ENCODE peak calls at places on chromosome 9, in six cellular contexts. One of them, this sample, is unnamed.

GRCh38 chr9:70463877-70464276 is 49.4 kb upstream of the KLF9 start:
- DNase-seq in A549: no peak
- DNase-seq in left ventricle myocardium inferior: no peak
- DNase-seq in progenitor cell of endocrine pancreas: no peak
- DNase-seq in sigmoid colon: no peak
- DNase-seq in fibroblast of pulmonary artery: no peak
- DNase-seq in this sample: no peak

GRCh38 chr9:2015581-2016410 is 649 bp downstream of the SMARCA2 start:
- DNase-seq in left ventricle myocardium inferior: peak; percentile 56
- DNase-seq in fibroblast of pulmonary artery: peak; percentile 34
- DNase-seq in sigmoid colon: peak; percentile 83
- DNase-seq in A549: peak; percentile 30
- DNase-seq in progenitor cell of endocrine pancreas: peak; percentile 22
- DNase-seq in this sample: peak; percentile 59

GRCh38 chr9:121367651-121368510 is 2.2 kb downstream of the STOM start:
- DNase-seq in A549: no peak
- DNase-seq in left ventricle myocardium inferior: no peak
- DNase-seq in sigmoid colon: no peak
- DNase-seq in fibroblast of pulmonary artery: no peak
- DNase-seq in progenitor cell of endocrine pancreas: no peak
- DNase-seq in this sample: no peak

GRCh38 chr9:78577507-78577906 is 280.6 kb downstream of the PSAT1 start:
- DNase-seq in progenitor cell of endocrine pancreas: no peak
- DNase-seq in A549: no peak
- DNase-seq in left ventricle myocardium inferior: no peak
- DNase-seq in fibroblast of pulmonary artery: no peak
- DNase-seq in sigmoid colon: no peak
- DNase-seq in this sample: no peak

GRCh38 chr9:81849631-81850259 is 78.5 kb upstream of the SPATA31D4 start:
- DNase-seq in sigmoid colon: no peak
- DNase-seq in fibroblast of pulmonary artery: no peak
- DNase-seq in progenitor cell of endocrine pancreas: no peak
- DNase-seq in left ventricle myocardium inferior: no peak
- DNase-seq in A549: no peak
- DNase-seq in this sample: no peak

GRCh38 chr9:77215874-77216273 is 38.5 kb downstream of the VPS13A start:
- DNase-seq in left ventricle myocardium inferior: no peak
- DNase-seq in A549: no peak
- DNase-seq in fibroblast of pulmonary artery: peak; percentile 41
- DNase-seq in progenitor cell of endocrine pancreas: no peak
- DNase-seq in sigmoid colon: no peak
- DNase-seq in this sample: no peak

GRCh38 chr9:131015112-131015511 is 6.1 kb downstream of the LAMC3 start:
- DNase-seq in A549: no peak
- DNase-seq in progenitor cell of endocrine pancreas: no peak
- DNase-seq in sigmoid colon: no peak
- DNase-seq in fibroblast of pulmonary artery: no peak
- DNase-seq in left ventricle myocardium inferior: no peak
- DNase-seq in this sample: no peak

GRCh38 chr9:91253488-91253887 is 108.2 kb downstream of the AUH start:
- DNase-seq in fibroblast of pulmonary artery: no peak
- DNase-seq in A549: peak; percentile 10
- DNase-seq in progenitor cell of endocrine pancreas: no peak
- DNase-seq in left ventricle myocardium inferior: no peak
- DNase-seq in sigmoid colon: no peak
- DNase-seq in this sample: no peak

GRCh38 chr9:34370970-34371880 is 5.5 kb downstream of the MYORG start:
- DNase-seq in A549: no peak
- DNase-seq in left ventricle myocardium inferior: no peak
- DNase-seq in fibroblast of pulmonary artery: no peak
- DNase-seq in sigmoid colon: no peak
- DNase-seq in progenitor cell of endocrine pancreas: no peak
- DNase-seq in this sample: no peak

GRCh38 chr9:8071445-8071798 is 271.8 kb upstream of the DMAC1 start:
- DNase-seq in left ventricle myocardium inferior: peak; percentile 7
- DNase-seq in progenitor cell of endocrine pancreas: no peak
- DNase-seq in sigmoid colon: no peak
- DNase-seq in A549: no peak
- DNase-seq in fibroblast of pulmonary artery: no peak
- DNase-seq in this sample: no peak

GRCh38 chr9:27518809-27519208 is 5.3 kb upstream of the IFNK start:
- DNase-seq in sigmoid colon: no peak
- DNase-seq in left ventricle myocardium inferior: no peak
- DNase-seq in fibroblast of pulmonary artery: no peak
- DNase-seq in A549: no peak
- DNase-seq in progenitor cell of endocrine pancreas: no peak
- DNase-seq in this sample: no peak

GRCh38 chr9:111412280-111412679 is 71.9 kb downstream of the ECPAS start:
- DNase-seq in A549: no peak
- DNase-seq in sigmoid colon: no peak
- DNase-seq in fibroblast of pulmonary artery: peak; percentile 5
- DNase-seq in left ventricle myocardium inferior: no peak
- DNase-seq in progenitor cell of endocrine pancreas: no peak
- DNase-seq in this sample: no peak

GRCh38 chr9:113463418-113464285 is at the start of gene RGS3:
- DNase-seq in sigmoid colon: peak; percentile 84
- DNase-seq in A549: peak; percentile 83
- DNase-seq in progenitor cell of endocrine pancreas: peak; percentile 71
- DNase-seq in fibroblast of pulmonary artery: no peak
- DNase-seq in left ventricle myocardium inferior: peak; percentile 62
- DNase-seq in this sample: no peak

GRCh38 chr9:34501889-34502425 is 20.8 kb downstream of the ENHO start:
- DNase-seq in fibroblast of pulmonary artery: peak; percentile 89
- DNase-seq in left ventricle myocardium inferior: peak; percentile 55
- DNase-seq in A549: no peak
- DNase-seq in progenitor cell of endocrine pancreas: no peak
- DNase-seq in sigmoid colon: peak; percentile 89
- DNase-seq in this sample: no peak

GRCh38 chr9:7234144-7234543 is 476.4 kb downstream of the KDM4C start:
- DNase-seq in progenitor cell of endocrine pancreas: no peak
- DNase-seq in left ventricle myocardium inferior: no peak
- DNase-seq in A549: peak; percentile 29
- DNase-seq in fibroblast of pulmonary artery: peak; percentile 59
- DNase-seq in sigmoid colon: no peak
- DNase-seq in this sample: no peak

GRCh38 chr9:121735065-121735791 is 83.8 kb downstream of the DAB2IP start:
- DNase-seq in A549: peak; percentile 77
- DNase-seq in left ventricle myocardium inferior: no peak
- DNase-seq in sigmoid colon: no peak
- DNase-seq in fibroblast of pulmonary artery: peak; percentile 63
- DNase-seq in progenitor cell of endocrine pancreas: no peak
- DNase-seq in this sample: peak; percentile 21

GRCh38 chr9:120402741-120403542 is 177.0 kb downstream of the CDK5RAP2 start:
- DNase-seq in left ventricle myocardium inferior: no peak
- DNase-seq in A549: peak; percentile 76
- DNase-seq in fibroblast of pulmonary artery: peak; percentile 94
- DNase-seq in sigmoid colon: peak; percentile 46
- DNase-seq in progenitor cell of endocrine pancreas: no peak
- DNase-seq in this sample: no peak

GRCh38 chr9:99015448-99015847 is 71.7 kb downstream of the COL15A1 start:
- DNase-seq in sigmoid colon: no peak
- DNase-seq in A549: no peak
- DNase-seq in progenitor cell of endocrine pancreas: no peak
- DNase-seq in fibroblast of pulmonary artery: no peak
- DNase-seq in left ventricle myocardium inferior: no peak
- DNase-seq in this sample: no peak

GRCh38 chr9:90142580-90142979 is 500.0 kb downstream of the DIRAS2 start:
- DNase-seq in fibroblast of pulmonary artery: peak; percentile 53
- DNase-seq in progenitor cell of endocrine pancreas: no peak
- DNase-seq in A549: no peak
- DNase-seq in left ventricle myocardium inferior: no peak
- DNase-seq in sigmoid colon: no peak
- DNase-seq in this sample: no peak

GRCh38 chr9:84170521-84171141 is 169.9 kb downstream of the SLC28A3 start:
- DNase-seq in left ventricle myocardium inferior: peak; percentile 90
- DNase-seq in fibroblast of pulmonary artery: peak; percentile 97
- DNase-seq in progenitor cell of endocrine pancreas: no peak
- DNase-seq in sigmoid colon: peak; percentile 90
- DNase-seq in A549: peak; percentile 30
- DNase-seq in this sample: no peak

GRCh38 chr9:6215562-6215961 is at the start of gene IL33:
- DNase-seq in progenitor cell of endocrine pancreas: no peak
- DNase-seq in fibroblast of pulmonary artery: peak; percentile 93
- DNase-seq in left ventricle myocardium inferior: no peak
- DNase-seq in sigmoid colon: peak; percentile 73
- DNase-seq in A549: no peak
- DNase-seq in this sample: no peak

GRCh38 chr9:127829205-127829935 is 25.1 kb downstream of the ENG start:
- DNase-seq in progenitor cell of endocrine pancreas: no peak
- DNase-seq in left ventricle myocardium inferior: no peak
- DNase-seq in sigmoid colon: no peak
- DNase-seq in fibroblast of pulmonary artery: no peak
- DNase-seq in A549: no peak
- DNase-seq in this sample: no peak

GRCh38 chr9:127822108-127822507 is 19.4 kb downstream of the FPGS start:
- DNase-seq in A549: no peak
- DNase-seq in sigmoid colon: no peak
- DNase-seq in progenitor cell of endocrine pancreas: no peak
- DNase-seq in fibroblast of pulmonary artery: no peak
- DNase-seq in left ventricle myocardium inferior: no peak
- DNase-seq in this sample: no peak

GRCh38 chr9:127828262-127829031 is 25.8 kb downstream of the FPGS start:
- DNase-seq in progenitor cell of endocrine pancreas: peak; percentile 63
- DNase-seq in fibroblast of pulmonary artery: peak; percentile 80
- DNase-seq in A549: peak; percentile 87
- DNase-seq in left ventricle myocardium inferior: peak; percentile 93
- DNase-seq in sigmoid colon: peak; percentile 95
- DNase-seq in this sample: no peak

GRCh38 chr9:127826253-127826913 is 23.7 kb downstream of the FPGS start:
- DNase-seq in fibroblast of pulmonary artery: no peak
- DNase-seq in progenitor cell of endocrine pancreas: no peak
- DNase-seq in left ventricle myocardium inferior: no peak
- DNase-seq in sigmoid colon: no peak
- DNase-seq in A549: no peak
- DNase-seq in this sample: no peak

DNA sequence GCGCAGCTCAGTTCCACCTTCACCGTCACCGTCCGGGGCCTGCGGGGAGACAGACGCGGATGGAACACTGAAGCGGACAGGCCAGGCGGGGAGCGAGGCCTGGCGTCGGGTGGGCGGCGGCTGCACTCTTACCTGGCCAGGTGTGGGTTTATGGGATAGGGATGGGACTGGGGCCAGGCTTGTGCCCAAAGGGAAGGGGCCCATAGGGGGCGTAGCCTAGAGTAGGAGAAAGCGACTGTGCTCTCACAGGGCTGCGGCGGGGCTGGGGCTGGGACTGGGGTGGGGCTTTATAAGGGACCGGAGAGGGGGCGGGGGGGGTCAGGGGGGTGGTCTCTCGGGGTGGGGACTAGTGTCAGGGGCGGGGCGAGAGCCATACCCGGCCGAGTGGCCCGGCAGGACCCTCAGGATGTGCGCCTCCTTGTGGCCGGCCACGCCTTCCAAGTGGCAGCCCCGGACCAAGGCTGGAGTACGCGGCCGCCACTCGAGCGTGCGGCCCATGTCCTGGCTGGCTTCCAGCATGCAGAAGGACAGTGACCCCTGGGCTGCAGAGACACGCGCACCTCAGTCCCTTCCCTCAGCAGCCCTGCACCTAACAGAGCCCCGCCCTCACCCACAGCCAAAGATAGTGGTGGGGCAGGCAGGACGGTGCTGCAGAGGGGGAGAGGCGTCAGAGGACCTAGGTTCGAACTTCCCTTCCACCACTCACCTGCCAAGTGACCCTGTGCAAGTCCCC is 22.8 kb downstream of the FPGS start:
- DNase-seq in fibroblast of pulmonary artery: no peak
- DNase-seq in A549: peak; percentile 50
- DNase-seq in sigmoid colon: peak; percentile 75
- DNase-seq in left ventricle myocardium inferior: peak; percentile 58
- DNase-seq in progenitor cell of endocrine pancreas: peak; percentile 69
- DNase-seq in this sample: no peak
- TF ChIP-seq CTCF in fibroblast of pulmonary artery: no peak
- TF ChIP-seq CTCF in A549: peak; percentile 57
- TF ChIP-seq CTCF in sigmoid colon: no peak
- TF ChIP-seq CTCF in left ventricle myocardium inferior: peak; percentile 57
- TF ChIP-seq CTCF in progenitor cell of endocrine pancreas: peak; percentile 75
- TF ChIP-seq CTCF in this sample: no peak

GRCh38 chr9:92706218-92706940 is 36.4 kb upstream of the IPPK start:
- DNase-seq in left ventricle myocardium inferior: no peak
- DNase-seq in A549: no peak
- DNase-seq in sigmoid colon: no peak
- DNase-seq in fibroblast of pulmonary artery: peak; percentile 30
- DNase-seq in progenitor cell of endocrine pancreas: no peak
- DNase-seq in this sample: no peak
- TF ChIP-seq CTCF in left ventricle myocardium inferior: peak; percentile 63
- TF ChIP-seq CTCF in A549: no peak
- TF ChIP-seq CTCF in sigmoid colon: peak; percentile 11
- TF ChIP-seq CTCF in fibroblast of pulmonary artery: peak; percentile 46
- TF ChIP-seq CTCF in progenitor cell of endocrine pancreas: peak; percentile 29
- TF ChIP-seq CTCF in this sample: peak; percentile 29

GRCh38 chr9:19174127-19174921 is 47.0 kb upstream of the PLIN2 start:
- DNase-seq in fibroblast of pulmonary artery: peak; percentile 97
- DNase-seq in sigmoid colon: peak; percentile 89
- DNase-seq in progenitor cell of endocrine pancreas: no peak
- DNase-seq in left ventricle myocardium inferior: peak; percentile 62
- DNase-seq in A549: peak; percentile 66
- DNase-seq in this sample: peak; percentile 34
- TF ChIP-seq CTCF in fibroblast of pulmonary artery: peak; percentile 59
- TF ChIP-seq CTCF in sigmoid colon: peak; percentile 71
- TF ChIP-seq CTCF in progenitor cell of endocrine pancreas: peak; percentile 78
- TF ChIP-seq CTCF in left ventricle myocardium inferior: peak; percentile 66
- TF ChIP-seq CTCF in A549: peak; percentile 84
- TF ChIP-seq CTCF in this sample: peak; percentile 72

GRCh38 chr9:129177791-129178578 is at the start of gene IER5L:
- DNase-seq in progenitor cell of endocrine pancreas: peak; percentile 92
- DNase-seq in left ventricle myocardium inferior: peak; percentile 95
- DNase-seq in sigmoid colon: peak; percentile 99
- DNase-seq in fibroblast of pulmonary artery: peak; percentile 96
- DNase-seq in A549: peak; percentile 99
- DNase-seq in this sample: peak; percentile 94
- TF ChIP-seq CTCF in progenitor cell of endocrine pancreas: no peak
- TF ChIP-seq CTCF in left ventricle myocardium inferior: no peak
- TF ChIP-seq CTCF in sigmoid colon: no peak
- TF ChIP-seq CTCF in fibroblast of pulmonary artery: no peak
- TF ChIP-seq CTCF in A549: no peak
- TF ChIP-seq CTCF in this sample: no peak

GRCh38 chr9:134375430-134376385 is 49.5 kb downstream of the RXRA start:
- DNase-seq in A549: no peak
- DNase-seq in fibroblast of pulmonary artery: peak; percentile 30
- DNase-seq in progenitor cell of endocrine pancreas: no peak
- DNase-seq in sigmoid colon: peak; percentile 87
- DNase-seq in left ventricle myocardium inferior: peak; percentile 75
- DNase-seq in this sample: no peak
- TF ChIP-seq CTCF in A549: no peak
- TF ChIP-seq CTCF in fibroblast of pulmonary artery: no peak
- TF ChIP-seq CTCF in progenitor cell of endocrine pancreas: peak; percentile 12
- TF ChIP-seq CTCF in sigmoid colon: no peak
- TF ChIP-seq CTCF in left ventricle myocardium inferior: peak; percentile 7
- TF ChIP-seq CTCF in this sample: no peak

GRCh38 chr9:126482361-126483044 is 131.2 kb upstream of the LMX1B start:
- DNase-seq in fibroblast of pulmonary artery: peak; percentile 55
- DNase-seq in sigmoid colon: no peak
- DNase-seq in A549: no peak
- DNase-seq in left ventricle myocardium inferior: no peak
- DNase-seq in progenitor cell of endocrine pancreas: no peak
- DNase-seq in this sample: no peak
- TF ChIP-seq CTCF in fibroblast of pulmonary artery: no peak
- TF ChIP-seq CTCF in sigmoid colon: no peak
- TF ChIP-seq CTCF in A549: no peak
- TF ChIP-seq CTCF in left ventricle myocardium inferior: no peak
- TF ChIP-seq CTCF in progenitor cell of endocrine pancreas: peak; percentile 19
- TF ChIP-seq CTCF in this sample: no peak